ENCODE peak calls at places on chromosomes 13 and 19, in ten cellular contexts. Q, P, V, U, T, H, L, R, G and F are unnamed samples.

GRCh38 chr13:112102243-112102642 is 35.3 kb downstream of the SOX1 start:
- DNase-seq in P (no peak), Q (no peak), G (no peak), V (no peak), R (no peak), H (no peak), U (no peak), L (no peak), T (no peak), F (no peak)

GRCh38 chr19:43439183-43440063 is 24.7 kb downstream of the TEX101 start:
- DNase-seq in L (peak), P (no peak), V (no peak), R (no peak), H (no peak), Q (peak), G (peak), U (no peak), T (peak), F (peak)

GRCh38 chr19:33390908-33391630 is 17.6 kb downstream of the CEBPG start:
- DNase-seq in L (no peak), P (no peak), Q (no peak), T (no peak), V (no peak), H (peak), U (no peak), G (no peak), R (no peak), F (no peak)

GRCh38 chr13:110448230-110448629 is 113.3 kb downstream of the RAB20 start:
- DNase-seq in V (peak), G (peak), P (peak), T (peak), U (peak), Q (peak), H (peak), L (peak), R (no peak), F (peak)

GRCh38 chr13:44414771-44415170 is 41.1 kb downstream of the SERP2 start:
- DNase-seq in R (no peak), T (no peak), Q (no peak), L (no peak), G (no peak), P (no peak), V (no peak), H (no peak), U (no peak), F (no peak)

GRCh38 chr13:40787062-40787461 is 2.3 kb upstream of the SLC25A15 start:
- DNase-seq in R (no peak), P (peak), T (no peak), U (peak), Q (peak), G (peak), V (no peak), H (no peak), L (peak), F (peak)

GRCh38 chr19:51441410-51442390 is 16.6 kb downstream of the SIGLEC8 start:
- DNase-seq in Q (no peak), H (peak), P (no peak), V (no peak), R (no peak), L (no peak), T (no peak), G (peak), U (no peak), F (no peak)

GRCh38 chr13:111423168-111423785 is 102.8 kb downstream of the TEX29 start:
- DNase-seq in P (no peak), G (no peak), Q (no peak), T (no peak), V (no peak), R (no peak), L (no peak), U (no peak), H (no peak), F (no peak)

GRCh38 chr19:40578442-40578908 is 1.8 kb downstream of the SHKBP1 start:
- DNase-seq in H (no peak), R (no peak), G (peak), U (no peak), V (no peak), L (peak), T (no peak), P (no peak), Q (peak), F (no peak)

GRCh38 chr19:54233941-54234340 is 8.6 kb downstream of the LILRA6 start:
- DNase-seq in V (no peak), H (no peak), L (no peak), U (no peak), G (no peak), P (no peak), T (no peak), R (no peak), Q (no peak), F (no peak)

GRCh38 chr13:50400930-50401553 is 385.8 kb downstream of the KCNRG start:
- DNase-seq in H (no peak), Q (peak), V (no peak), R (no peak), P (peak), U (peak), T (peak), G (peak), L (peak), F (peak)

GRCh38 chr13:23946900-23947299 is 49.6 kb upstream of the C1QTNF9B start:
- DNase-seq in R (no peak), V (no peak), H (no peak), Q (no peak), U (no peak), T (no peak), G (no peak), L (no peak), P (no peak), F (no peak)

GRCh38 chr13:99996177-99996705 is 14.7 kb downstream of the ZIC2 start:
- DNase-seq in G (no peak), P (no peak), L (peak), H (no peak), V (no peak), T (no peak), R (no peak), U (no peak), Q (peak), F (no peak)

GRCh38 chr19:36707134-36707533 is 19.7 kb downstream of the ZNF567 start:
- DNase-seq in P (peak), V (no peak), G (no peak), T (no peak), L (no peak), U (no peak), R (no peak), H (no peak), Q (no peak), F (no peak)

GRCh38 chr19:45419895-45420294 is 3.8 kb downstream of the ERCC1 start:
- DNase-seq in T (no peak), H (no peak), V (no peak), R (no peak), Q (no peak), U (no peak), G (no peak), P (no peak), L (no peak), F (no peak)

GRCh38 chr19:21566073-21566472 is 60.7 kb downstream of the ZNF429 start:
- DNase-seq in Q (no peak), V (no peak), U (no peak), R (no peak), G (no peak), T (no peak), H (no peak), P (peak), L (no peak), F (no peak)

GRCh38 chr13:47829684-47830083 is 171.4 kb downstream of the SUCLA2 start:
- DNase-seq in H (no peak), U (peak), L (peak), P (peak), G (peak), V (no peak), Q (peak), R (no peak), T (no peak), F (peak)

GRCh38 chr19:39110263-39110967 is 15.2 kb upstream of the PAK4 start:
- DNase-seq in Q (peak), P (no peak), L (peak), H (peak), R (no peak), U (no peak), V (no peak), T (no peak), G (peak), F (no peak)

DNA sequence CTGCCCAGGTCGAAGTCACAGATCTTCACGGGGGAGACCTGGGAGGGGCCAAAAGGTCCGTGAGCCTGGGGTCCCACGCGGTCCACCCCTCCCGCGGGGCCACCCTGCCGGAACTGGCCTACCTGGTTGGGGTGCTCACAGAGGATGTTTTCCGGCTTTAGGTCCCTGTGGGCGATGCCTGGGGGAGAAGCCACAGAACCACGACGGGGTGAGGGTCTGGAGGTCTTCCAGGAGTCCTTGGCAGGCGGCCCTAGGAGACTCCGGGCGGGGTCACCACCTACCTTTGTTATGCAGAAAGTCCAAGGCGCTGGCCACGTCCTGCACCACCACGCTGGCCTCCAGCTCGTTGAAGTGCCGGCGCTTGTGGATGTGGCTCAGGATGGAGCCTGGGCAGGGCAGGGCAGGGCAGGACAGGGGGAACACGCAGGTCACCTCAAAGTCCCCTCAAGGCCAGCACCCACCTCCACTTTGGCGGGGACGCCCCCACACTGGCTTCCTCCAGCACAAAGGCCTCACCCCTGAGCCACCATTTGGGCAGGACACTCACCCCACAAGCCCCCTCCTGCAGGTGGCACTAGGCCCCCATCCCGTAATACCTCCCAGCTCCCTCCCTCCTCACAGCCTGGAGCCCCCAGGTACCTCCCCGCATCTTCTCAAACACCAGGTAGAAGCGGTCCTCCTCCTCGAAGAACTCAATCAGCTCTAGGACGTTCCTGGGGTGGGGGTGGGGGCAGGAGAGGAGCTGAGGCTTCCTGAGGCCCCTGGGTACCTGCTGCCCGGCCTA is 8.4 kb downstream of the MKNK2 start:
- DNase-seq in R (no peak), L (no peak), V (no peak), G (no peak), U (no peak), P (no peak), Q (no peak), H (peak), T (no peak), F (no peak)
- TF ChIP-seq CTCF in R (no peak), L (no peak), V (no peak), G (no peak), U (no peak), P (no peak), Q (no peak), H (no peak), T (no peak), F (no peak)

DNA sequence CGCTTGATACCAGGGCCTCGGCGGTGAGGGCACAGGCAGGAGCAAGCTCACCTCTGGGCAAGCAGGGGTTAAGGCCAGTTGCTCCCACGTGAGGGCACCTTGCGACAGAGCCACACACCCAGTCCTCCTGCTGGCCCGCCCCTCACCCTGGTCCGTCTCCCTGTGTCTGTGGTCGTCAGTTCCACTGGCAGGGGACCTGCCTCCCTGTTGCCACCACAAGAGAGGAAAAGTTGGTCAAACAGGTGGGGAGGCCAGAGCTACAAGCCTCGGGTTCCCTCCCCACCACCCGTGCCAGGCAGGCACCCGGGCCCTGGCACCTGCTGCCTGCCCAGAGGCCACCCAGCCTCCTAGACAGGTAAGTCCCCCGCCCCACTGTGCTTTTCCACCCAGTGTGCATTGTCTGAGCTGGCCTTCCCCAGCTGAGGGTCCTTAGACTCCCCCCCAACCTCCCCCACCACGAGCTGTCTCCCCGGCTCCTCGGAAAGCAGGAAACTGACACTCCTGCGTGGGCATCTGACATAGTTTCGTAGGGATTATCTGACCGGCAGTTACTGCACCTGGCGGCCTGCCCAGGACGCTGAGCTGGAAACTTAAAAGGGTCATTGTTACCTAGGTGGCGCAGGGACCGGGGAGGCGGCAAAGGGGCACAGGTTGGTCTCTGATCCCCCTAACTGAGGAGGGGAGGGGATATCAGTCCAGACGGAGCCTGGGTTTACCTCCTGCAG is at the start of gene TJP3:
- DNase-seq in T (no peak), L (no peak), R (no peak), G (no peak), P (no peak), U (no peak), Q (no peak), H (no peak), V (peak), F (no peak)
- H3K4me3 ChIP-seq in T (no peak), L (no peak), R (no peak), G (no peak), P (no peak), U (no peak), Q (no peak), H (no peak), V (peak), F (no peak)

DNA sequence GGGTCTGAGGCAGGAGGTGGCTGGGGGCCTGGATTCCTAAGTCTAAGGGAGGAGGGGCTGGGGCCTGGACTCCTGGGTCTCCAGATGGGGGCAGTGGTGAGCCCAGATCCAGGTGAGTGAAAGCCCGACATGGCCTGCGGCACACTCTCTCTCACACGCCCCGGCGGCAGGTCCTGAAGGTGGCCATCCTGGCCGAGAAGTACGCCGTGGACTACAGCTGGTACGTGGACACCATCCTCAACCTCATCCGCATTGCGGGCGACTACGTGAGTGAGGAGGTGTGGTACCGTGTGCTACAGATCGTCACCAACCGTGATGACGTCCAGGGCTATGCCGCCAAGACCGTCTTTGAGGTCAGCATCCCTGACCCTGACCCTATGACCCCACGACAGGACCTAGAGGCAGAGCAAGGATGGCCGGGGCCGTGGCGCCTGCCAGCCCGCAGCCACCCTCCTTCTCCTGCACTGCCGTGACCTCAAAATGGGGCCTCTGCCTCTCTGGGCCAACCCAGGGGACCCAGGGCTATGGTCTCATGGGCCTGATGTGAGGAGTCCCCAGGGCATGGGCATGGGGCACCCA is 13.2 kb downstream of the FUZ start:
- DNase-seq in U (no peak), T (no peak), V (no peak), L (no peak), H (no peak), R (no peak), G (no peak), Q (no peak), P (no peak), F (no peak)
- TF ChIP-seq CTCF in U (peak), T (peak), V (peak), L (peak), H (no peak), R (no peak), G (peak), Q (no peak), P (peak), F (no peak)

DNA sequence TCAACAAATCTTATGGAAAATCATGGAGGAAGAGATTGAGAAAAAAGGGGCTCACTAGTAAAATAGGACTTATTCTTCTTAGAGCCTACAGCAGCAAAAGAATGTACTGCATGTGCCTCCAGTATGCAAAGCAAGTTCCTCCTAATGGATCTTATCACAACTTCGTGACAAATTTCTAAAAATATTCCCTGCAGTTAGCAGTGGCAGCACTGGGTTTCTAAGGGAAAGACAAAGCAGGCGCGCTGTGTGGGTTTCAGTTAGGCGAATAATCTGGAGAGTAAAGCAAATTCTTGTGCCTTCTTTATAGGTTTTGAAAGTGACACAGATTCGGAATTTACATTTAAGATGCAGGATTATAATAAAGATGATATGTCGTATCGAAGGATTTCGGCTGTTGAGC is 167.9 kb downstream of the LMO7 start:
- DNase-seq in V (no peak), H (no peak), L (no peak), P (no peak), G (no peak), R (no peak), T (no peak), Q (no peak), U (no peak), F (no peak)
- H3K4me3 ChIP-seq in V (no peak), H (no peak), L (no peak), P (no peak), G (no peak), R (peak), T (no peak), Q (no peak), U (no peak), F (no peak)

GRCh38 chr13:73745190-73745589 is 389.0 kb downstream of the KLF12 start:
- DNase-seq in L (no peak), Q (no peak), H (no peak), R (no peak), U (no peak), T (no peak), G (no peak), P (no peak), V (no peak), F (no peak)
- TF ChIP-seq CTCF in L (no peak), Q (no peak), H (no peak), R (no peak), U (no peak), T (no peak), G (no peak), P (no peak), V (no peak), F (no peak)

GRCh38 chr19:46426506-46427162 is 2.1 kb downstream of the PNMA8C start:
- DNase-seq in T (no peak), R (no peak), Q (peak), L (peak), P (peak), G (peak), V (no peak), H (no peak), U (peak), F (peak)
- H3K4me3 ChIP-seq in T (peak), R (peak), Q (peak), L (peak), P (peak), G (peak), V (peak), H (peak), U (peak), F (peak)

GRCh38 chr13:104769520-104769919 is 1703.3 kb upstream of the SLC10A2 start:
- DNase-seq in P (no peak), Q (no peak), V (no peak), T (no peak), H (no peak), L (no peak), G (no peak), R (no peak), U (no peak), F (no peak)
- TF ChIP-seq CTCF in P (no peak), Q (no peak), V (no peak), T (no peak), H (no peak), L (no peak), G (no peak), R (no peak), U (no peak), F (no peak)